ENCODE peak calls at places on chromosomes 5 and 9, in four cellular contexts. C is non-pigmented ciliary epithelial cell; U is AG04450; P is stimulated activated naive CD8-positive, alpha-beta T cell treated with anti-CD3 and anti-CD28 coated beads, Interleukin-15, Interleukin-2, amounts not matched to agents 100 U/mL and 50 U/mL, for 24 hours. N is an unnamed sample.

GRCh38 chr5:167049043-167049663 is 1242.3 kb upstream of the WWC1 start:
- DNase-seq in P (peak; percentile 4), C (peak; percentile 27), U (no peak), N (peak; percentile 15)

GRCh38 chr5:135867599-135867998 is 28.0 kb downstream of the IL9 start:
- DNase-seq in U (no peak), C (no peak), P (no peak), N (no peak)

GRCh38 chr5:51384281-51384840 is 1.1 kb downstream of the ISL1 start:
- DNase-seq in P (no peak), U (no peak), C (no peak), N (no peak)

GRCh38 chr9:87676976-87677775 is 48.7 kb upstream of the CTSL start:
- DNase-seq in U (no peak), P (no peak), C (no peak), N (no peak)

GRCh38 chr9:23438299-23438907 is 387.6 kb downstream of the ELAVL2 start:
- DNase-seq in P (no peak), C (no peak), U (no peak), N (no peak)

GRCh38 chr5:95780597-95780996 is 41.9 kb downstream of the GLRX start:
- DNase-seq in U (no peak), C (no peak), P (no peak), N (no peak)

GRCh38 chr9:29659014-29659413 is 2085.7 kb upstream of the C9orf72 start:
- DNase-seq in P (no peak), C (no peak), U (no peak), N (peak; percentile 3)

GRCh38 chr9:136170291-136170901 is 34.5 kb downstream of the LHX3 start:
- DNase-seq in P (peak; percentile 74), U (no peak), C (no peak), N (peak; percentile 26)

GRCh38 chr5:142973932-142974331 is 203.8 kb downstream of the ARHGAP26 start:
- DNase-seq in P (no peak), U (no peak), C (no peak), N (no peak)

GRCh38 chr5:3310551-3311340 is 284.9 kb upstream of the IRX1 start:
- DNase-seq in C (peak; percentile 22), U (no peak), P (no peak), N (no peak)

GRCh38 chr5:63916786-63917185 is 45.5 kb downstream of the HTR1A start:
- DNase-seq in U (no peak), P (no peak), C (no peak), N (peak; percentile 5)

GRCh38 chr5:176134529-176135223 is 103.5 kb upstream of the SIMC1 start:
- DNase-seq in P (no peak), C (no peak), U (no peak), N (no peak)

GRCh38 chr5:147949711-147950573 is 43.6 kb upstream of the C5orf46 start:
- DNase-seq in P (no peak), U (no peak), C (no peak), N (peak; percentile 43)

GRCh38 chr9:93658184-93658925 is 82.0 kb downstream of the PHF2 start:
- DNase-seq in P (no peak), C (no peak), U (no peak), N (no peak)

GRCh38 chr5:131968396-131968954 is 23.0 kb upstream of the MEIKIN start:
- DNase-seq in P (no peak), U (no peak), C (no peak), N (peak; percentile 11)